ENCODE peak calls at places on chromosomes 2 and 18, in four cellular contexts. A is GM12878, W is K562, Y is SK-N-SH. H is an unnamed sample.

GRCh38 chr2:190682168-190682567 is 33.3 kb downstream of the NAB1 start:
- DNase-seq in W (no peak), Y (no peak), A (no peak), H (no peak)

GRCh38 chr2:28227498-28227897 is 165.2 kb upstream of the FOSL2 start:
- DNase-seq in A (no peak), W (no peak), Y (no peak), H (no peak)

GRCh38 chr2:99278793-99279291 is 22.2 kb downstream of the LYG1 start:
- DNase-seq in W (no peak), A (no peak), Y (no peak), H (peak; percentile 99)

GRCh38 chr18:8717011-8717770 is 11.8 kb downstream of the MTCL1 start:
- DNase-seq in A (no peak), Y (no peak), W (no peak), H (no peak)

GRCh38 chr2:14735696-14736095 is 103.2 kb downstream of the LRATD1 start:
- DNase-seq in Y (no peak), A (no peak), W (no peak), H (no peak)

GRCh38 chr2:29528891-29529520 is 392.4 kb downstream of the ALK start:
- DNase-seq in A (no peak), W (no peak), Y (no peak), H (no peak)

GRCh38 chr2:37573406-37573805 is 98.0 kb downstream of the CDC42EP3 start:
- DNase-seq in Y (no peak), W (no peak), A (no peak), H (no peak)

GRCh38 chr2:226431301-226431955 is 368.2 kb downstream of the IRS1 start:
- DNase-seq in Y (no peak), W (no peak), A (no peak), H (peak; percentile 49)

GRCh38 chr2:225052703-225053102 is 10.4 kb upstream of the DOCK10 start:
- DNase-seq in A (no peak), W (no peak), Y (no peak), H (no peak)

GRCh38 chr2:209629622-209630021 is 142.0 kb upstream of the UNC80 start:
- DNase-seq in Y (no peak), A (no peak), W (no peak), H (no peak)

GRCh38 chr2:25056391-25056821 is 14.5 kb downstream of the EFR3B start:
- DNase-seq in Y (no peak), W (no peak), A (no peak), H (no peak)

GRCh38 chr2:8285081-8285480 is 396.8 kb upstream of the ID2 start:
- DNase-seq in Y (no peak), W (no peak), A (no peak), H (peak; percentile 20)

GRCh38 chr2:36618381-36618780 is 20.4 kb upstream of the FEZ2 start:
- DNase-seq in W (peak; percentile 73), Y (peak; percentile 73), A (peak; percentile 35), H (peak; percentile 83)

GRCh38 chr2:38074775-38075435 is 1.0 kb downstream of the CYP1B1 start:
- DNase-seq in W (no peak), Y (no peak), A (no peak), H (no peak)

GRCh38 chr2:219084791-219085190 is 24.1 kb upstream of the IHH start:
- DNase-seq in W (no peak), A (no peak), Y (no peak), H (no peak)

GRCh38 chr18:61694236-61694635 is 198.6 kb downstream of the RNF152 start:
- DNase-seq in W (no peak), Y (no peak), A (no peak), H (no peak)

GRCh38 chr2:203122317-203122998 is 107.8 kb downstream of the NBEAL1 start:
- DNase-seq in Y (peak; percentile 9), W (no peak), A (no peak), H (peak; percentile 34)

GRCh38 chr2:9234680-9235387 is 28.2 kb downstream of the ASAP2 start:
- DNase-seq in Y (peak; percentile 87), W (peak; percentile 34), A (no peak), H (peak; percentile 96)

GRCh38 chr18:61597321-61597720 is 264.1 kb downstream of the CDH20 start:
- DNase-seq in A (no peak), W (no peak), Y (no peak), H (no peak)

GRCh38 chr18:6406910-6407470 is 7.7 kb downstream of the L3MBTL4 start:
- DNase-seq in A (no peak), Y (no peak), W (no peak), H (peak; percentile 70)
- TF ChIP-seq YY1 in A (no peak), Y (no peak), W (no peak), H (no peak)

GRCh38 chr18:68456985-68457384 is 257.9 kb downstream of the TMX3 start:
- DNase-seq in Y (no peak), W (no peak), A (no peak), H (peak; percentile 1)
- TF ChIP-seq SIN3A in Y (no peak), W (no peak), A (no peak), H (no peak)

DNA sequence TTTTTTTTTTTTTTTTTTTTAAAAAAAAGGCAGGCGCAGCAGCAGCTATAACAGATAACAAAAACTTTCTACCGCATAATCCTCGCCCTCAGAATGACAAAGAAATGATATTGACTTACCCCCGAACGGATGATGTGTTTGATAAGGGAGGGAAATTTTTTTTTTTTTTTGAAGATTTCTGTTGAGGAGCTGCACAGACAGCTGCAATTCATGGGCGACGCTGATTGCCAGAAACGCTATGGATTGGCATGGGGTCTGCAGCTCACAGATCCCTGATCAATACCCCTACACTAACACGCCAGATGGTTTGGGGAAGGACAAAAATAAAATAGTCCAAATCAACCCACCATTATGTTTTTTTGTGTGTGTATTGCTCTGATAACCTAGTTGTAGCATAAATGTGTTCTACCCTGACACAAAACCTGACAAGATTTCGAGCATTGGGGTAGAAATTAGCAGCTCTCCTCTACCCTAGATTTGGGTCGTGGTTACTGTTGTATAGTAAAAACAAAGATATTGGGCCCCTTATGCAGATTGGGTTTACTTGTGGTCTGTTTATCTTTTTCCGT is 3.6 kb upstream of the ONECUT2 start:
- DNase-seq in A (no peak), Y (no peak), W (no peak), H (no peak)
- TF ChIP-seq MXI1 in A (no peak), Y (no peak), W (no peak), H (no peak)

DNA sequence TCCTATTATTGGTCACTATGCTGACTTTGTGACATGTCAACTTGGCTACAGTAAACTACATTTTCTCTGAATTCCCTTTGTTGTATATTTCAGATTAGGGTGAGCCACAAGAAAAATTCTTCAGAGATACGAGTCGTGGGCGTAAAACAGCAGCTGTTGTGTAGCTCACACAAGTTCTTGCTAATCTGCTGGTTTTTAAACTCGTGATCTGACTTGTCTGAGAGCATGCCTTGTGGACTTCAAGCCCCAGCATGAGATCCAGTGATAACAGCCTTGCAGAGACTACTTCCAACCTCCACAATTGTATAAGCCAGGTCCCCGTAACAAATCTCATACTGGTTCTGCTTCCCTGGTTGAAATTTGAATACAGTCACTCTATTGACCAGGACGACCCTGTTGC is 259.8 kb upstream of the LYPD1 start:
- DNase-seq in Y (no peak), A (no peak), W (no peak), H (no peak)
- TF ChIP-seq YY1 in Y (no peak), A (no peak), W (no peak), H (no peak)

GRCh38 chr2:134667541-134667940 is 51.3 kb downstream of the TMEM163 start:
- DNase-seq in A (no peak), W (no peak), Y (no peak), H (no peak)
- TF ChIP-seq SIN3A in A (no peak), W (no peak), Y (no peak), H (no peak)

H was measured in HepG2.